ENCODE peak calls at places on chromosomes 12 and 14, in eight cellular contexts. H, B, O, M, Y, A, U and T are unnamed samples.

GRCh38 chr12:25557830-25558436 is 4.8 kb upstream of the LMNTD1 start:
- DNase-seq in H (peak; percentile 75), B (peak; percentile 71), O (peak; percentile 68), M (peak; percentile 40), Y (peak; percentile 15), A (no peak), U (peak; percentile 62), T (peak; percentile 75)

GRCh38 chr12:54147186-54147585 is 41.6 kb downstream of the SMUG1 start:
- DNase-seq in H (no peak), B (no peak), O (no peak), M (no peak), Y (no peak), A (no peak), U (no peak), T (no peak)

GRCh38 chr12:109999649-109999971 is 380 bp downstream of the ANKRD13A start:
- DNase-seq in H (no peak), B (no peak), O (no peak), M (no peak), Y (no peak), A (no peak), U (no peak), T (no peak)

GRCh38 chr14:74684444-74684843 is 28.4 kb downstream of the AREL1 start:
- DNase-seq in H (no peak), B (no peak), O (no peak), M (no peak), Y (no peak), A (peak; percentile 36), U (no peak), T (no peak)

GRCh38 chr14:96362071-96362964 is 823 bp downstream of the ATG2B start:
- DNase-seq in H (peak; percentile 63), B (peak; percentile 52), O (peak; percentile 84), M (peak; percentile 38), Y (peak; percentile 54), A (peak; percentile 31), U (peak; percentile 54), T (peak; percentile 56)

GRCh38 chr14:64196668-64197411 is 97.3 kb downstream of the ESR2 start:
- DNase-seq in H (peak; percentile 75), B (peak; percentile 26), O (peak; percentile 67), M (peak; percentile 67), Y (peak; percentile 98), A (no peak), U (peak; percentile 61), T (peak; percentile 52)

GRCh38 chr12:14836336-14837210 is 6.8 kb downstream of the ART4 start:
- DNase-seq in H (no peak), B (peak; percentile 90), O (peak; percentile 68), M (peak; percentile 95), Y (no peak), A (no peak), U (peak; percentile 94), T (peak; percentile 96)

GRCh38 chr14:75971509-75971908 is 10.3 kb downstream of the TGFB3 start:
- DNase-seq in H (no peak), B (no peak), O (no peak), M (no peak), Y (no peak), A (no peak), U (no peak), T (no peak)

GRCh38 chr12:131726-132465 is 65.3 kb downstream of the IQSEC3 start:
- DNase-seq in H (no peak), B (no peak), O (no peak), M (peak; percentile 15), Y (no peak), A (no peak), U (no peak), T (no peak)

GRCh38 chr12:113535100-113535499 is 63.4 kb upstream of the LHX5 start:
- DNase-seq in H (no peak), B (no peak), O (no peak), M (no peak), Y (no peak), A (no peak), U (no peak), T (no peak)

GRCh38 chr12:45216983-45217485 is 1.1 kb downstream of the ANO6 start:
- DNase-seq in H (no peak), B (peak; percentile 22), O (no peak), M (peak; percentile 12), Y (no peak), A (no peak), U (no peak), T (no peak)

GRCh38 chr12:24977060-24977459 is 28.2 kb upstream of the BCAT1 start:
- DNase-seq in H (no peak), B (no peak), O (no peak), M (no peak), Y (no peak), A (no peak), U (no peak), T (no peak)

GRCh38 chr14:50773632-50774541 is 57.1 kb downstream of the NIN start:
- DNase-seq in H (peak; percentile 71), B (peak; percentile 72), O (peak; percentile 54), M (peak; percentile 32), Y (peak; percentile 48), A (no peak), U (peak; percentile 44), T (peak; percentile 41)

DNA sequence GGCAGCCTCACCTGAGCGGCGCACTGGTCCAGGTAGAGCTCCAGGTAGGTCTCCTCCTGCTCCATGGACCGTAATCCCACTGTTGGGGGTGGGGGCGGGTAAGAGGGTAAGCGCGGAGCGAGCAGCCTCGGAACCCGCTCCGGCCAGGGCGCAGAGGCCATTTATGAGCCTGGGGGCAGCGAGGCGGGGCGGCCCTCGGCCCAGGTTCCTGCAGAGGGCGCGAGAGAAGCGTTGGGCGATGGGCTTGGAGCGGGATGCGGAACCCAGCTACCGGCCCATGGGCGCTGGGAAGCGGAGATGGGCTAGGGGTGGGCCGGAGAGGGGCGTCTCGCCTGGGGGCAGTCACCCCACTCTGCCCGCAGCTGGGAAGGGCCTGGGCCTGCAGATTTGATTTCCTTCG is at the start of gene TBPL2:
- DNase-seq in H (peak; percentile 67), B (no peak), O (peak; percentile 35), M (no peak), Y (no peak), A (no peak), U (no peak), T (no peak)
- TF ChIP-seq CTCF in H (peak; percentile 53), B (no peak), O (peak; percentile 22), M (peak; percentile 25), Y (peak; percentile 25), A (no peak), U (peak; percentile 30), T (peak; percentile 32)

DNA sequence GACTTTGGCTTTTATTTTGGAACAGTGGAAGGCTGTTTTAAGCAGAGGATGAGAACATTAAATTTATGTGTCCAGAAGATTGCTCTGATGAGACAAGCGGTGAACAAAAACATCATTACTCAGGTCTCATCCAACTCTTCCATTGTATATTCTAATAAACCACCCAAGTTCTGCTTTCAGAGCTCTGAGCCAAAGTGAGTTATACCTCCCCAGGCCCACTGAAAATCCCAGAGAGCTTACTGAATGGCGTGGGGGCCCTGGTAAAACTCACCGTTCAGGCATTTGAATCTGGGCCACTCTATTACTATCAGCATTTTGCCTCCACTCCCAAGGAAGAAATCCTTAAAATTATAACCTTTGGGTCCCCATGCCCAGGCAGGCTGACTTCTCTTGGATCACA is 122.0 kb upstream of the HIF1A start:
- DNase-seq in H (no peak), B (peak; percentile 69), O (no peak), M (peak; percentile 68), Y (no peak), A (no peak), U (no peak), T (no peak)
- H3K4me3 ChIP-seq in H (no peak overlapping the region), B (no peak overlapping the region), O (no peak overlapping the region), M (no peak overlapping the region), Y (no peak overlapping the region), A (no peak overlapping the region), U (no peak overlapping the region), T (no peak overlapping the region)

GRCh38 chr14:67567654-67568053 is 32.4 kb downstream of the PIGH start:
- DNase-seq in H (no peak), B (no peak), O (peak; percentile 49), M (no peak), Y (peak; percentile 58), A (no peak), U (no peak), T (no peak)
- TF ChIP-seq CTCF in H (no peak), B (no peak), O (no peak), M (no peak), Y (no peak), A (no peak), U (no peak), T (no peak)

DNA sequence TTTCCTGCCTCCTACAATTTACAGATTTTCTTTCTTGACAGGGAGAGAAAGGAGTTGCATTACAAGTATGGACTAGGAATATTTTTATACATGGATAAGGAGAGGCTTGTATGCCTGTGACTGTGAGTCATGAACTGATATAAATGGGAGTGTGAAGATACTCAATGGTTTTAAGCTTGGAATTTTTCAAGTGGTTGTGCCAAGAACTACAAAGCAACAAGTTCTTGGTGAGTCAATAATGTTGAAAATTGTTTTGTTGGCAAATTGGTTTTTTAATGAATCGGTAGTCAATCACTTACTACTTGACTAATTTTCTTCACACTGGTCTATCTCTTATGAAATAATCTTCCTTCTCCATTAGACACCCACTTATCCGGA is 58.9 kb upstream of the HMGA2 start:
- DNase-seq in H (no peak), B (peak; percentile 82), O (no peak), M (peak; percentile 96), Y (no peak), A (no peak), U (peak; percentile 80), T (peak; percentile 82)
- H3K4me3 ChIP-seq in H (no peak overlapping the region), B (no peak overlapping the region), O (no peak overlapping the region), M (no peak overlapping the region), Y (no peak overlapping the region), A (no peak overlapping the region), U (peak overlapping the region; percentile 17), T (no peak overlapping the region)

GRCh38 chr12:104681012-104681690 is 224.4 kb downstream of the CHST11 start:
- DNase-seq in H (no peak), B (no peak), O (no peak), M (no peak), Y (no peak), A (no peak), U (no peak), T (no peak)
- TF ChIP-seq CTCF in H (no peak), B (no peak), O (no peak), M (no peak), Y (no peak), A (no peak), U (no peak), T (no peak)

DNA sequence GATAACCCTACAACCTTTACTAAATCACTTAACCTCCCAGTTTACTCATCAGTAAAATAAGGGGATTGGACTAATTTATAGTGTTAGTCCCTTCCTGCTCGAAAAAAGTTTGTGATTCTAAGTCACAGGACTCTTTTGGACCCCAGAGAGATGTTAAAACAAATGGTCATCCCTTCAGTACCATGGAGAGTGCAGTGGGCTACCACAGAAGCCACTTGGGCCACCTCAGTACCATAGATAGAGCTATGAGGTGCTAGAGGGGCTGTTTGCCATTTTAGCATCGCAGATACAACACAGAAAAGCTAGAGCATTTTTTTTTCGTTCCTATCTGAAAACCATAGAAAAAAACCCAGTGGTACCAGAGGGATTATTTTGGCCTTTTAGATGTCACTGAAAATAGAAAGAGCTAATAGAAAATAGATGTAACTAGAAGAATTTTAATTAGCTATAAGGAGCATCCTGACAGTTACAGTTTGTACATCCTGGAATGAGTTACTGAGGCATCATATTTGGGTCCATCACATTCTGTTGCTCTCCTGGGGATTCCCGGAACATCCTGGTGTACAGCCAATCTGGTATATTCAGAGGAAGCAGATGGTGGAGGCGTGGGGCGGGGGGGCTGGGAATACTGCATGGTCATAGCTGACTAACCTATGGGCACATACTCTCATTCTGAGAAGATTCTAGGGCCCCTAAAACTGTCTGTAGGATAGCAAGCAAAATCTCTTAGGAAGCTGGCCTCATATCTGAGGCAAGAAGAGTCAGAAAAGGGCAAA is 2.8 kb downstream of the ZNF219 start:
- DNase-seq in H (peak; percentile 78), B (peak; percentile 85), O (no peak), M (peak; percentile 32), Y (no peak), A (no peak), U (peak; percentile 31), T (no peak)
- H3K4me3 ChIP-seq in H (peak overlapping the region; percentile 83), B (no peak overlapping the region), O (no peak overlapping the region), M (no peak overlapping the region), Y (no peak overlapping the region), A (no peak overlapping the region), U (no peak overlapping the region), T (no peak overlapping the region)